ENCODE peak calls at places on chromosomes 3 and 15, in four cellular contexts. C is hepatocyte, B is fibroblast of lung, R is fibroblast of pulmonary artery. U is an unnamed sample.

GRCh38 chr3:108838411-108838810 is 15.8 kb downstream of the TRAT1 start:
- DNase-seq in C (no peak), R (no peak), B (no peak), U (no peak)

GRCh38 chr3:183087184-183087583 is 12.1 kb downstream of the MCCC1 start:
- DNase-seq in C (no peak), B (no peak), R (no peak), U (no peak)

GRCh38 chr15:38547255-38547997 is 17.2 kb downstream of the RASGRP1 start:
- DNase-seq in B (peak), C (no peak), R (peak), U (peak)

GRCh38 chr3:13021141-13021933 is 51.9 kb downstream of the IQSEC1 start:
- DNase-seq in C (no peak), R (no peak), B (no peak), U (peak)

GRCh38 chr15:25804451-25804850 is 58.7 kb downstream of the ATP10A start:
- DNase-seq in R (no peak), B (no peak), C (no peak), U (no peak)

GRCh38 chr3:186258968-186259367 is 103.1 kb downstream of the DGKG start:
- DNase-seq in B (no peak), R (no peak), C (no peak), U (no peak)

GRCh38 chr15:27410986-27411385 is 440.0 kb downstream of the GABRG3 start:
- DNase-seq in C (no peak), R (no peak), B (no peak), U (no peak)

GRCh38 chr3:108292905-108293328 is 3.4 kb upstream of the HHLA2 start:
- DNase-seq in C (no peak), R (no peak), B (no peak), U (no peak)

GRCh38 chr15:76576526-76577279 is 240.1 kb downstream of the ISL2 start:
- DNase-seq in C (peak), R (peak), B (peak), U (peak)

GRCh38 chr3:153970047-153970446 is 151.1 kb upstream of the ARHGEF26 start:
- DNase-seq in C (no peak), R (no peak), B (no peak), U (no peak)

GRCh38 chr15:52528465-52529288 is at the start of gene MYO5A:
- DNase-seq in R (peak), C (peak), B (peak), U (peak)

GRCh38 chr3:196219194-196219969 is 3.0 kb downstream of the SLC51A start:
- DNase-seq in R (peak), B (peak), C (peak), U (peak)

DNA sequence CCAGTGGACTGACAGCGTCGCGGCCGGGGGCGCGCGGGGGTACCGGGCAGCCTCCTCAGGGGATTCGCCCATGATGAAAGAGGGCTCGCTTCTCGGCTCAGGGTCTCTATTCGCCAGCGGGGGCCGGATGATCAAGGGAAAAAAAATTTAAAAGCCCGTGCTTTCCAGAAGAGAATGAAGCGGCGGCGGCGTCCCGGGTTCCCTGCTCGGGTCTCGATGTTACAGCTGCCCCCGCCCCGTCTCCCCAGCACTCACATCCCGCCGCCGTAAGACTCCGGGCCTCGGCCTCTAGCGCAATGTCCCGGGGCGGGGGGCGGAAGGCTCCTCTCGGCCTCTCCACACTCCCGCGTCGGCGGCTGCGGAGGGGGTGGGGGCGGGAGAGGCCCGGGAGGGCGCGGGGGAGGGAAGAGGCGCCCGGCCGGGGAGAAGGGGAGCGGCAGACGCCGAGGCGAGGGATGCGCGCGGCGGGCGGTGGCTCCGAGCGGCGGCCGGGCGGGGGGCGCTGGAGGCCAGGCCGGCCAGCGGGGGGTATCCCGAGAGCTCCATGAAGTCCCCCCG is 4.4 kb downstream of the PTH1R start:
- DNase-seq in R (no peak), C (peak), B (peak), U (no peak)
- H3K4me3 ChIP-seq in R (peak), C (peak), B (peak), U (peak)

DNA sequence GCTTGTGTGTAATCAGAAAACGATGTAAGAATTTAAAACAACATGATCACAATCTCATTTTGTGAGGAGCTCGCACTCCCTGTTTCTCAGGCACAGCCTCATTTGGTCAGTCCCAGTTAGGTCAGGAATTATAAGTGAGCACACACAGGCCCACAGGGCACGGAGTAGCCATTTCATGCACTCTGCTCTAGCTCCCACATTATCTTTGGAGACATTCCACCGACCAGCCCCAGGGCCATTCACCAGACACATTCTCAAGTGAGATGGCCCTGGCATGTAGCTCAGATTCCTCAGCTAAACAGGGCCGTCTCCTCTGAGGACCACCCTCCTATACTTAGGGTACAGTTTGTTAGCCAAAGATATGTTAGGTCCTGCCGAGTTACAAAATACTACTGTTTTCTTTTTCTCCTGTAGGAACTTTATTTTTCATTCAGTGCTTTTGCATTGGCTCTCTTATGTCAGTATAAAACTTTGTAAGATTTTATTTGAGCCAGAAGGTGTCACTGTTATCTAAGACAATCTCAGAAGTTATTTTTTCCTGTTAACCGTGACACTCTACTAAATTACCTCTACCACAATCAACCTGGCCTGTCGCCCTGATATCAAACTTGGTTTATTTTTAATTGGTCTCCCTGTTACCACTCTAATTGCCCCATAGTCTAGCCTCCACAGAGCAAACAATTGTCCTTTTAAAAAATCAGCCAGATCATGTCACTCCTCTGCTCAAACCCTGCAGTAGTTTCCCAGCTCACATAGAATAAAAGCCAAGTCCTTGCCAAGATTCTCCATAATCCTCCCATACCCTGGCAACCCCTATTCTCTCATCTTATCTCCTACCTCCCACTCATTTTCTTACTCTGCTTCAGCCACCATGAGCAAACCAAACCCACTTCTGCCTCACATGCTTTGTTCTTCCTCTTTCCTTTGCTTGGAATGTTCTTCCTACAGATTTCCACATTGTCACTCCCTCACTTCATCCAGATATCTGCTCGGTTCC is 105.7 kb downstream of the PPP2R3A start:
- DNase-seq in C (peak), B (peak), R (peak), U (peak)
- TF ChIP-seq CTCF in C (peak), B (no peak), R (no peak), U (no peak)

GRCh38 chr3:72379500-72380187 is 468.6 kb downstream of the SHQ1 start:
- DNase-seq in B (no peak), R (peak), C (no peak), U (peak)
- H3K4me3 ChIP-seq in B (no peak), R (no peak), C (no peak), U (no peak)

GRCh38 chr3:150582620-150583019 is 20.5 kb upstream of the SELENOT start:
- DNase-seq in B (no peak), R (no peak), C (no peak), U (no peak)

GRCh38 chr3:150583028-150583427 is 20.1 kb upstream of the SELENOT start:
- DNase-seq in C (no peak), R (no peak), B (no peak), U (no peak)

GRCh38 chr3:150581174-150581573 is 21.9 kb upstream of the SELENOT start:
- DNase-seq in C (no peak), R (no peak), B (no peak), U (no peak)

DNA sequence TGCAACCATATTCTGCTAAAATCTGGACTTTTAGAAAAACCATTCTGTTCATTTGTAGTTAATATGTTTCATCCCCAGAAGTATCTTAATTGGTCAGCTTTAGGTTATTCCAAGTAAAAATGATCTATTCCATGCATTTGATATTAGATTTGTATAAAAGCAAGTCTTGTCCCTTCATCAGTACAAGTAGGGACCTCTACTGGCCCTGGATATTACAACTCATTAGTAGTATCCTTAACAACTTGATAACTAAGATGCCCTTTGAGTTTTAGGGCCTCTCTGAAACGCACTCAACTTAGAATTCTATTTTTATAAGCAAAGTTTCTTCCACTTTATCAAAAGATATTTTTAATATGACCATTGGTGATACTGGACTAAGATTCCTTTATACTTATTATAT is 25.3 kb upstream of the SELENOT start:
- DNase-seq in C (no peak), R (peak), B (peak), U (no peak)
- TF ChIP-seq CTCF in C (no peak), R (peak), B (no peak), U (no peak)

DNA sequence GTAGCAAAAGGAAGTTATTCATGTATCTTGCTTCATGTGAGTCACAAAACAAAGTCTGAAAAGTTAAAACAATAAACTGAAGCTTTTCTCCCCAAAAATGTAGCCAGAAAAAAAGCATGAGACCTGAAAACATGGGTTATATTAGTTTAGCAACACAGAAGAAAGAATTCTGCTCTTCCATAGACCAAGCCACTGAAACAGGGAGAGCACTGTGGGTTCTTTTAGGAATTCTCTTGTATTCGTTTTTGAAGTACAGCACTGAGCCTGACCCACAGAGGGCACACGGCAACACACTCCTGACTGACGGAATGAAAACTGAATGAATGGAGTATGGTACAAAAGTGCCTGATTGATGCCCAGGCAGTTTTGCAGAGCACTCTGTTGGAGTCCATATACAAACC is 66.6 kb downstream of the TM4SF4 start:
- DNase-seq in C (no peak), B (peak), R (no peak), U (peak)
- H3K4me3 ChIP-seq in C (no peak), B (no peak), R (no peak), U (no peak)

U was measured in fibroblast of the aortic adventitia.